ENCODE peak calls at places on chromosomes 7 and 10, in six cellular contexts. M is esophagus squamous epithelium, F is cardiac fibroblast, L is NCI-H1417, A is GM20000, Q is NCI-H226. I is an unnamed sample.
A peak's percentile ranks its signal among the peaks of the same experiment; 100 is the strongest.

GRCh38 chr7:117285821-117286220 is 37.0 kb downstream of the WNT2 start:
- DNase-seq in M (no peak), F (no peak), L (no peak), A (no peak), Q (no peak), I (no peak)

GRCh38 chr7:151796091-151796870 is 80.6 kb downstream of the PRKAG2 start:
- DNase-seq in M (no peak), F (no peak), L (no peak), A (no peak), Q (no peak), I (no peak)

GRCh38 chr7:21497072-21497471 is 45.8 kb upstream of the DNAH11 start:
- DNase-seq in M (no peak), F (peak; percentile 64), L (no peak), A (no peak), Q (peak; percentile 24), I (no peak)

GRCh38 chr10:68315582-68315981 is 16.3 kb upstream of the HNRNPH3 start:
- DNase-seq in M (no peak), F (no peak), L (no peak), A (no peak), Q (no peak), I (no peak)

GRCh38 chr10:122307669-122308486 is 36.8 kb downstream of the BTBD16 start:
- DNase-seq in M (no peak), F (peak; percentile 99), L (no peak), A (peak; percentile 39), Q (peak; percentile 89), I (no peak)

GRCh38 chr7:6250364-6250833 is 22.0 kb downstream of the CYTH3 start:
- DNase-seq in M (no peak), F (no peak), L (no peak), A (peak; percentile 38), Q (no peak), I (no peak)

GRCh38 chr10:77537051-77537450 is 100.6 kb downstream of the KCNMA1 start:
- DNase-seq in M (no peak), F (no peak), L (no peak), A (no peak), Q (no peak), I (no peak)

GRCh38 chr7:37408885-37409248 is 39.8 kb downstream of the ELMO1 start:
- DNase-seq in M (no peak), F (no peak), L (no peak), A (peak; percentile 30), Q (no peak), I (no peak)

GRCh38 chr7:77415474-77415821 is 701 bp downstream of the GSAP start:
- DNase-seq in M (no peak), F (no peak), L (no peak), A (peak; percentile 73), Q (no peak), I (no peak)

GRCh38 chr10:114538544-114538906 is 119.5 kb downstream of the ABLIM1 start:
- DNase-seq in M (no peak), F (no peak), L (no peak), A (no peak), Q (no peak), I (no peak)

GRCh38 chr10:48551796-48552591 is 52.9 kb downstream of the ARHGAP22 start:
- DNase-seq in M (no peak), F (peak; percentile 77), L (peak; percentile 17), A (peak; percentile 67), Q (no peak), I (peak; percentile 14)

GRCh38 chr10:103504181-103504783 is 10.8 kb downstream of the NEURL1 start:
- DNase-seq in M (no peak), F (peak; percentile 93), L (peak; percentile 40), A (no peak), Q (peak; percentile 99), I (no peak)

GRCh38 chr10:128095023-128095752 is 31.0 kb downstream of the MKI67 start:
- DNase-seq in M (no peak), F (no peak), L (no peak), A (no peak), Q (no peak), I (no peak)

GRCh38 chr10:34522542-34522941 is 292.6 kb downstream of the PARD3 start:
- DNase-seq in M (no peak), F (peak; percentile 71), L (no peak), A (peak; percentile 32), Q (peak; percentile 29), I (peak; percentile 22)

GRCh38 chr7:141288626-141289025 is 214.8 kb downstream of the TMEM178B start:
- DNase-seq in M (no peak), F (no peak), L (peak; percentile 73), A (no peak), Q (no peak), I (no peak)

GRCh38 chr7:111486472-111487142 is 75.7 kb downstream of the IMMP2L start:
- DNase-seq in M (no peak), F (peak; percentile 75), L (peak; percentile 76), A (peak; percentile 38), Q (peak; percentile 17), I (peak; percentile 55)

GRCh38 chr7:108461855-108462254 is 5.6 kb upstream of the NRCAM start:
- DNase-seq in M (no peak), F (peak; percentile 58), L (no peak), A (no peak), Q (no peak), I (no peak)

GRCh38 chr7:73433924-73434700 is 534 bp downstream of the FZD9 start:
- DNase-seq in M (no peak), F (no peak), L (peak; percentile 53), A (no peak), Q (no peak), I (no peak)

GRCh38 chr7:45573636-45574470 is at the start of gene ADCY1:
- DNase-seq in M (no peak), F (no peak), L (peak; percentile 23), A (peak; percentile 80), Q (no peak), I (no peak)